ENCODE peak calls at places on chromosomes 4 and X, in five cellular contexts. One of them, this sample, is unnamed.

GRCh38 chr4:173258866-173259265 is 75.3 kb downstream of the HMGB2 start:
- DNase-seq in NCI-H1436: no peak
- DNase-seq in GM12892: no peak
- DNase-seq in iris pigment epithelial cell: no peak
- DNase-seq in KG1: no peak
- DNase-seq in this sample: no peak

GRCh38 chr4:53026233-53026632 is 164.1 kb downstream of the RASL11B start:
- DNase-seq in iris pigment epithelial cell: peak
- DNase-seq in NCI-H1436: no peak
- DNase-seq in GM12892: no peak
- DNase-seq in KG1: no peak
- DNase-seq in this sample: no peak

GRCh38 chr4:183580370-183580769 is 75.5 kb downstream of the ING2 start:
- DNase-seq in GM12892: no peak
- DNase-seq in NCI-H1436: no peak
- DNase-seq in KG1: no peak
- DNase-seq in iris pigment epithelial cell: no peak
- DNase-seq in this sample: no peak

GRCh38 chr4:581753-582361 is 5.8 kb upstream of the TMEM271 start:
- DNase-seq in NCI-H1436: no peak
- DNase-seq in GM12892: no peak
- DNase-seq in KG1: no peak
- DNase-seq in iris pigment epithelial cell: no peak
- DNase-seq in this sample: no peak

GRCh38 chr4:102734591-102735385 is 26.0 kb downstream of the MANBA start:
- DNase-seq in GM12892: peak
- DNase-seq in KG1: no peak
- DNase-seq in iris pigment epithelial cell: peak
- DNase-seq in NCI-H1436: no peak
- DNase-seq in this sample: no peak

GRCh38 chr4:123415977-123416376 is 19.4 kb downstream of the SPRY1 start:
- DNase-seq in NCI-H1436: no peak
- DNase-seq in KG1: peak
- DNase-seq in iris pigment epithelial cell: peak
- DNase-seq in GM12892: no peak
- DNase-seq in this sample: no peak

GRCh38 chrX:154411322-154411980 is at the start of gene TAFAZZIN:
- DNase-seq in NCI-H1436: peak
- DNase-seq in KG1: no peak
- DNase-seq in GM12892: peak
- DNase-seq in iris pigment epithelial cell: peak
- DNase-seq in this sample: peak

GRCh38 chrX:34875204-34875603 is 67.4 kb upstream of the FAM47B start:
- DNase-seq in NCI-H1436: no peak
- DNase-seq in KG1: no peak
- DNase-seq in GM12892: no peak
- DNase-seq in iris pigment epithelial cell: peak
- DNase-seq in this sample: no peak

GRCh38 chrX:10395179-10395578 is 225.2 kb downstream of the MID1 start:
- DNase-seq in GM12892: no peak
- DNase-seq in iris pigment epithelial cell: no peak
- DNase-seq in KG1: no peak
- DNase-seq in NCI-H1436: no peak
- DNase-seq in this sample: no peak

GRCh38 chr4:14749910-14750309 is 252.4 kb upstream of the CPEB2 start:
- DNase-seq in GM12892: no peak
- DNase-seq in KG1: no peak
- DNase-seq in NCI-H1436: no peak
- DNase-seq in iris pigment epithelial cell: peak
- DNase-seq in this sample: no peak

GRCh38 chr4:82801910-82802521 is 3.4 kb upstream of the SCD5 start:
- DNase-seq in NCI-H1436: peak
- DNase-seq in GM12892: no peak
- DNase-seq in KG1: no peak
- DNase-seq in iris pigment epithelial cell: peak
- DNase-seq in this sample: peak

GRCh38 chrX:47321386-47321785 is 49.0 kb upstream of the ZNF157 start:
- DNase-seq in NCI-H1436: no peak
- DNase-seq in iris pigment epithelial cell: peak
- DNase-seq in GM12892: no peak
- DNase-seq in KG1: no peak
- DNase-seq in this sample: peak

GRCh38 chr4:173040200-173040599 is 128.4 kb upstream of the GALNT7 start:
- DNase-seq in NCI-H1436: no peak
- DNase-seq in KG1: no peak
- DNase-seq in GM12892: no peak
- DNase-seq in iris pigment epithelial cell: peak
- DNase-seq in this sample: peak

GRCh38 chrX:2732076-2732475 is 19.8 kb upstream of the XG start:
- DNase-seq in iris pigment epithelial cell: no peak
- DNase-seq in GM12892: no peak
- DNase-seq in NCI-H1436: no peak
- DNase-seq in KG1: no peak
- DNase-seq in this sample: no peak

GRCh38 chrX:119477812-119478232 is 9.6 kb downstream of the SLC25A5 start:
- DNase-seq in KG1: no peak
- DNase-seq in NCI-H1436: peak
- DNase-seq in GM12892: no peak
- DNase-seq in iris pigment epithelial cell: peak
- DNase-seq in this sample: no peak

GRCh38 chr4:38003628-38004027 is 43.4 kb downstream of the PTTG2 start:
- DNase-seq in NCI-H1436: no peak
- DNase-seq in iris pigment epithelial cell: no peak
- DNase-seq in KG1: no peak
- DNase-seq in GM12892: no peak
- DNase-seq in this sample: no peak

GRCh38 chr4:18578307-18578706 is 556.8 kb upstream of the LCORL start:
- DNase-seq in NCI-H1436: no peak
- DNase-seq in GM12892: no peak
- DNase-seq in KG1: no peak
- DNase-seq in iris pigment epithelial cell: no peak
- DNase-seq in this sample: no peak

GRCh38 chr4:138898282-138898681 is 117.3 kb upstream of the NOCT start:
- DNase-seq in GM12892: no peak
- DNase-seq in iris pigment epithelial cell: peak
- DNase-seq in KG1: no peak
- DNase-seq in NCI-H1436: peak
- DNase-seq in this sample: no peak

GRCh38 chr4:38774181-38774580 is 8.6 kb downstream of the TLR10 start:
- DNase-seq in GM12892: no peak
- DNase-seq in NCI-H1436: no peak
- DNase-seq in iris pigment epithelial cell: peak
- DNase-seq in KG1: no peak
- DNase-seq in this sample: no peak

GRCh38 chr4:10008208-10009005 is 12.9 kb downstream of the SLC2A9 start:
- DNase-seq in GM12892: no peak
- DNase-seq in iris pigment epithelial cell: peak
- DNase-seq in NCI-H1436: no peak
- DNase-seq in KG1: no peak
- DNase-seq in this sample: no peak

GRCh38 chr4:86223472-86223871 is 136.4 kb downstream of the MAPK10 start:
- DNase-seq in KG1: no peak
- DNase-seq in NCI-H1436: no peak
- DNase-seq in GM12892: no peak
- DNase-seq in iris pigment epithelial cell: peak
- DNase-seq in this sample: no peak

GRCh38 chr4:2059034-2059725 is at the start of gene NAT8L:
- DNase-seq in NCI-H1436: peak
- DNase-seq in GM12892: no peak
- DNase-seq in iris pigment epithelial cell: no peak
- DNase-seq in KG1: no peak
- DNase-seq in this sample: peak

GRCh38 chr4:140094701-140095420 is 59.1 kb downstream of the MAML3 start:
- DNase-seq in GM12892: no peak
- DNase-seq in iris pigment epithelial cell: no peak
- DNase-seq in KG1: peak
- DNase-seq in NCI-H1436: peak
- DNase-seq in this sample: no peak

GRCh38 chr4:153156263-153156662 is 48.0 kb upstream of the TRIM2 start:
- DNase-seq in NCI-H1436: peak
- DNase-seq in KG1: no peak
- DNase-seq in GM12892: no peak
- DNase-seq in iris pigment epithelial cell: peak
- DNase-seq in this sample: no peak

GRCh38 chr4:185782523-185782922 is 29.5 kb downstream of the SORBS2 start:
- DNase-seq in NCI-H1436: no peak
- DNase-seq in iris pigment epithelial cell: peak
- DNase-seq in KG1: no peak
- DNase-seq in GM12892: no peak
- DNase-seq in this sample: no peak

GRCh38 chr4:145531193-145531592 is 49.5 kb downstream of the SMAD1 start:
- DNase-seq in GM12892: no peak
- DNase-seq in KG1: no peak
- DNase-seq in iris pigment epithelial cell: no peak
- DNase-seq in NCI-H1436: no peak
- DNase-seq in this sample: no peak

GRCh38 chrX:9785944-9786741 is at the start of gene SHROOM2:
- DNase-seq in GM12892: no peak
- DNase-seq in NCI-H1436: no peak
- DNase-seq in KG1: no peak
- DNase-seq in iris pigment epithelial cell: no peak
- DNase-seq in this sample: no peak

GRCh38 chr4:4182835-4183568 is 43.7 kb downstream of the OTOP1 start:
- DNase-seq in NCI-H1436: no peak
- DNase-seq in KG1: peak
- DNase-seq in iris pigment epithelial cell: peak
- DNase-seq in GM12892: peak
- DNase-seq in this sample: peak

GRCh38 chr4:125891597-125892258 is 577.0 kb downstream of the FAT4 start:
- DNase-seq in NCI-H1436: no peak
- DNase-seq in KG1: no peak
- DNase-seq in iris pigment epithelial cell: peak
- DNase-seq in GM12892: no peak
- DNase-seq in this sample: no peak

GRCh38 chrX:68018248-68019203 is 414.8 kb downstream of the OPHN1 start:
- DNase-seq in GM12892: no peak
- DNase-seq in NCI-H1436: no peak
- DNase-seq in iris pigment epithelial cell: peak
- DNase-seq in KG1: no peak
- DNase-seq in this sample: no peak

GRCh38 chr4:7585768-7586167 is 151.0 kb upstream of the PSAPL1 start:
- DNase-seq in iris pigment epithelial cell: no peak
- DNase-seq in KG1: no peak
- DNase-seq in GM12892: no peak
- DNase-seq in NCI-H1436: no peak
- DNase-seq in this sample: no peak

GRCh38 chrX:112865464-112866025 is 24.9 kb upstream of the AMOT start:
- DNase-seq in GM12892: no peak
- DNase-seq in KG1: no peak
- DNase-seq in iris pigment epithelial cell: no peak
- DNase-seq in NCI-H1436: no peak
- DNase-seq in this sample: no peak

GRCh38 chr4:89175611-89176010 is 64.3 kb downstream of the TIGD2 start:
- DNase-seq in GM12892: no peak
- DNase-seq in NCI-H1436: no peak
- DNase-seq in KG1: no peak
- DNase-seq in iris pigment epithelial cell: no peak
- DNase-seq in this sample: no peak

GRCh38 chrX:46803140-46803539 is 33.7 kb upstream of the RP2 start:
- DNase-seq in NCI-H1436: no peak
- DNase-seq in KG1: no peak
- DNase-seq in GM12892: no peak
- DNase-seq in iris pigment epithelial cell: no peak
- DNase-seq in this sample: no peak

GRCh38 chr4:139934786-139935330 is 219.1 kb downstream of the MAML3 start:
- DNase-seq in KG1: no peak
- DNase-seq in iris pigment epithelial cell: no peak
- DNase-seq in NCI-H1436: peak
- DNase-seq in GM12892: no peak
- DNase-seq in this sample: no peak

This sample was measured in NCI-H1930.